ENCODE peak calls at places on chromosomes 16 and 17, in eight cellular contexts. L is ELR; U is T follicular helper cell; Z is HFFc6; D is right cardiac atrium; T is activated T-cell treated with anti-CD3 and anti-CD28 coated beads, Interleukin-2, amount 50 U/mL, for 4 hours; H is tibial nerve; E is brain microvascular endothelial cell. J is an unnamed sample.

GRCh38 chr17:18991531-18992315 is 12.8 kb downstream of the FAM83G start:
- DNase-seq in L (no peak), U (no peak), Z (no peak), D (peak), T (no peak), H (no peak), E (no peak), J (no peak)

GRCh38 chr17:60902399-60902798 is 224.7 kb downstream of the BCAS3 start:
- DNase-seq in L (no peak), U (no peak), Z (no peak), D (no peak), T (no peak), H (no peak), E (peak), J (no peak)

GRCh38 chr16:23826528-23827244 is 9.1 kb upstream of the PRKCB start:
- DNase-seq in L (no peak), U (no peak), Z (no peak), D (no peak), T (no peak), H (no peak), E (no peak), J (no peak)

GRCh38 chr17:30520882-30521281 is 43.7 kb downstream of the GOSR1 start:
- DNase-seq in L (peak), U (no peak), Z (no peak), D (no peak), T (no peak), H (no peak), E (no peak), J (no peak)

GRCh38 chr16:11916524-11917285 is 949 bp upstream of the GSPT1 start:
- DNase-seq in L (peak), U (no peak), Z (peak), D (no peak), T (no peak), H (no peak), E (no peak), J (no peak)

GRCh38 chr17:50095626-50096037 is 481 bp downstream of the PDK2 start:
- DNase-seq in L (no peak), U (no peak), Z (no peak), D (no peak), T (no peak), H (no peak), E (no peak), J (no peak)

GRCh38 chr17:54860617-54861468 is 39.8 kb upstream of the TOM1L1 start:
- DNase-seq in L (no peak), U (no peak), Z (no peak), D (no peak), T (no peak), H (no peak), E (no peak), J (no peak)

GRCh38 chr17:78358538-78359215 is 1.2 kb downstream of the SOCS3 start:
- DNase-seq in L (peak), U (no peak), Z (peak), D (peak), T (no peak), H (no peak), E (no peak), J (no peak)

GRCh38 chr16:11370084-11370931 is 25.0 kb downstream of the RMI2 start:
- DNase-seq in L (no peak), U (no peak), Z (no peak), D (no peak), T (no peak), H (no peak), E (no peak), J (no peak)

GRCh38 chr17:18314059-18314730 is 599 bp downstream of the TOP3A start:
- DNase-seq in L (peak), U (no peak), Z (no peak), D (no peak), T (peak), H (no peak), E (no peak), J (no peak)

GRCh38 chr17:80820331-80820730 is 171.3 kb upstream of the CHMP6 start:
- DNase-seq in L (no peak), U (no peak), Z (no peak), D (no peak), T (no peak), H (no peak), E (no peak), J (no peak)

GRCh38 chr17:50169121-50169764 is 3.4 kb downstream of the SGCA start:
- DNase-seq in L (peak), U (peak), Z (peak), D (peak), T (peak), H (no peak), E (no peak), J (peak)

J was measured in naive thymus-derived CD4-positive, alpha-beta T cell.